ENCODE peak calls at places on chromosome X, in nine cellular contexts. O is ascending aorta, E is fibroblast of lung, F is lower leg skin, Y is Panc1, K is AG04449, G is tibial artery, A is breast epithelium, D is AG04450. W is an unnamed sample.

GRCh38 chrX:133840415-133840814 is 145.0 kb downstream of the GPC3 start:
- DNase-seq in F (no peak), Y (no peak), A (no peak), E (no peak), K (no peak), G (no peak), O (no peak), D (no peak), W (no peak)

GRCh38 chrX:15815779-15816452 is 25.6 kb downstream of the ZRSR2 start:
- DNase-seq in O (no peak), G (no peak), K (no peak), E (no peak), F (no peak), D (no peak), Y (no peak), A (no peak), W (peak; percentile 21)

GRCh38 chrX:20479896-20480295 is 213.2 kb upstream of the RPS6KA3 start:
- DNase-seq in K (no peak), F (no peak), Y (no peak), G (no peak), D (no peak), A (no peak), O (no peak), E (no peak), W (no peak)

GRCh38 chrX:123629502-123629901 is 103.3 kb downstream of the THOC2 start:
- DNase-seq in A (no peak), Y (no peak), G (no peak), K (no peak), O (no peak), F (no peak), E (no peak), D (no peak), W (no peak)

GRCh38 chrX:28697732-28698131 is 110.5 kb downstream of the IL1RAPL1 start:
- DNase-seq in F (no peak), D (no peak), K (no peak), G (no peak), A (no peak), O (no peak), Y (no peak), E (no peak), W (no peak)

GRCh38 chrX:72393836-72394517 is 88.3 kb upstream of the CITED1 start:
- DNase-seq in F (no peak), D (no peak), G (no peak), Y (no peak), E (peak; percentile 69), A (no peak), K (no peak), O (no peak), W (no peak)

GRCh38 chrX:116031331-116031730 is 139.2 kb upstream of the AGTR2 start:
- DNase-seq in K (no peak), D (no peak), A (no peak), E (no peak), F (no peak), O (no peak), Y (no peak), G (no peak), W (no peak)

GRCh38 chrX:65476564-65476963 is 58.0 kb downstream of the LAS1L start:
- DNase-seq in K (no peak), E (no peak), G (no peak), O (no peak), F (no peak), A (no peak), Y (no peak), D (no peak), W (no peak)

GRCh38 chrX:133005038-133005437 is 46.6 kb upstream of the HS6ST2 start:
- DNase-seq in F (no peak), E (peak; percentile 6), Y (peak; percentile 2), O (no peak), D (no peak), G (no peak), A (no peak), K (no peak), W (no peak)

GRCh38 chrX:71367396-71367795 is 1.2 kb downstream of the TAF1 start:
- DNase-seq in G (no peak), E (peak; percentile 7), O (no peak), Y (no peak), A (no peak), K (no peak), D (no peak), F (peak; percentile 68), W (no peak)

GRCh38 chrX:24117288-24117687 is 32.2 kb upstream of the ZFX start:
- DNase-seq in Y (no peak), A (no peak), K (no peak), D (peak; percentile 42), F (no peak), G (no peak), E (peak; percentile 72), O (no peak), W (no peak)

GRCh38 chrX:131812847-131813825 is 210.0 kb upstream of the STK26 start:
- DNase-seq in F (peak; percentile 93), E (peak; percentile 62), D (no peak), O (peak; percentile 88), A (peak; percentile 87), Y (no peak), G (no peak), K (no peak), W (peak; percentile 30)

GRCh38 chrX:71545364-71545763 is 12.5 kb downstream of the OGT start:
- DNase-seq in G (no peak), K (no peak), D (no peak), A (no peak), O (no peak), Y (no peak), F (no peak), E (no peak), W (no peak)

GRCh38 chrX:150088766-150089518 is 150.7 kb upstream of the EOLA2 start:
- DNase-seq in A (no peak), E (no peak), F (no peak), D (no peak), G (no peak), Y (no peak), K (no peak), O (no peak), W (no peak)

GRCh38 chrX:63503541-63503940 is 152.4 kb upstream of the SPIN4 start:
- DNase-seq in D (no peak), O (no peak), G (no peak), K (no peak), E (peak; percentile 62), Y (no peak), F (no peak), A (no peak), W (no peak)

DNA sequence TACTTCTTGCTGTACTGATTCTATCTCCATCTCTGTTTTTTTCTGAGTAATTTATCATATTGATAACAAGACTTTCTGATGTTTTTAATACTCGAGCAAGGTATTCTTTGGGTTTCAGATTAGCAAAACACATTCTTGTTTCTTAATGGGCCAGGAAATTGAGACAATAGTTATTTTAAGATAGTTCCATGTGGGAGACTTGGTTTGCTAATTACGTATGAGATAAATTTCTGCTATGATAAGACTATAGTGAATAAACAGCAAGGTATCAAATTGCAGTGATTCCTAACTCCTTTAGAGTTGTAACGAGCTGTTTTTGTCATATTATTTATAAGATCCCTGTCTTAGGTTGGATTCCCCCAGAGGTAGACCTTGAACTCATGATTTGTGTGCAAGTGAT is 38.3 kb downstream of the SYTL5 start:
- DNase-seq in K (no peak), F (no peak), A (no peak), Y (no peak), D (no peak), E (peak; percentile 50), G (no peak), O (no peak), W (no peak)
- H3K4me3 ChIP-seq in K (no peak overlapping the region), F (no peak overlapping the region), A (no peak overlapping the region), Y (no peak overlapping the region), D (no peak overlapping the region), E (no peak overlapping the region), G (no peak overlapping the region), O (no peak overlapping the region), W (no peak overlapping the region)

DNA sequence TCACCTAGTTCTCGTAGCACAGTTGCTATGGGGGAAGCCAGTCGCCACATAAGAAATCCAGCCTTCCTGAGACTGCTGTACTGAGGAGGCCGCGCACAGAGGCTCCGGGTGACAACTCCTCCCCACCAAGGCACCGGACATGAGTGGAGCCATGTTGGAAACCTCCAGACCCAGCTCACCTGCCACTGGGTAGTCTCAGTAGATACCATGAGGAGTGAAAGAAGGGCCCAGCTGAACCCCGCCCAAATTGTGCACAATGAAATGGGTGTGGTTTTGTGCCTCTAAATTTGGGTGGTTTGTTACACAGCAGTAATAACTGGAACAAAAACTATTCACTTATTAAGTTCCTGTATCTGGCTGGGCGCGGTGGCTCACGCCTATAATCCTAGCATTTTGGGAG is 198.7 kb downstream of the BCOR start:
- DNase-seq in A (no peak), Y (no peak), G (no peak), D (no peak), O (no peak), F (no peak), E (no peak), K (no peak), W (no peak)
- TF ChIP-seq CTCF in A (no peak), Y (no peak), G (no peak), D (no peak), O (no peak), F (no peak), E (no peak), K (no peak), W (no peak)

DNA sequence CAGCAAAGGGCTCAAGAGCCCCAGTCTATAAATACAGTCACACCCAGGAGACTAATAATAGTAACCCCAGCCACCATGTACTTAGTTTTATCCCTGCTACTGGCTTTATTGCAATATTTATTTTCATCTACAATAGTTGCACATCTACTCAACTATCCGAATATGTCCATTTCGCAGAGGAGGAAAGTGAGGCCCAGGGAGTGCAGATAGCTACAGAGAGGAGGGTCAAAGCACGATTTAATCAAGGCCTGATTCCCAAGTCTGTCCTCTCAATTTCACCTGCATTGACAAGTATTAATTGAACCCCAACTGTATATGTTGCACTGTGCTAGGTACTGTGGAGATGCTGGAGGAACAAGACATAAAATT is 4.0 kb upstream of the PLP2 start:
- DNase-seq in F (no peak), Y (no peak), K (no peak), O (no peak), E (no peak), D (no peak), G (no peak), A (no peak), W (no peak)
- H3K4me3 ChIP-seq in F (no peak overlapping the region), Y (peak overlapping the region; percentile 38), K (no peak overlapping the region), O (peak overlapping the region; percentile 58), E (peak overlapping the region; percentile 49), D (peak overlapping the region; percentile 35), G (peak overlapping the region; percentile 58), A (peak overlapping the region; percentile 35), W (no peak overlapping the region)

GRCh38 chrX:106615041-106615440 is 3.3 kb downstream of the RADX start:
- DNase-seq in D (no peak), F (no peak), Y (no peak), E (peak; percentile 17), G (no peak), A (no peak), O (no peak), K (no peak), W (no peak)

GRCh38 chrX:106621836-106622235 is 10.1 kb downstream of the RADX start:
- DNase-seq in G (no peak), D (no peak), O (no peak), F (no peak), A (no peak), K (no peak), E (no peak), Y (no peak), W (no peak)

DNA sequence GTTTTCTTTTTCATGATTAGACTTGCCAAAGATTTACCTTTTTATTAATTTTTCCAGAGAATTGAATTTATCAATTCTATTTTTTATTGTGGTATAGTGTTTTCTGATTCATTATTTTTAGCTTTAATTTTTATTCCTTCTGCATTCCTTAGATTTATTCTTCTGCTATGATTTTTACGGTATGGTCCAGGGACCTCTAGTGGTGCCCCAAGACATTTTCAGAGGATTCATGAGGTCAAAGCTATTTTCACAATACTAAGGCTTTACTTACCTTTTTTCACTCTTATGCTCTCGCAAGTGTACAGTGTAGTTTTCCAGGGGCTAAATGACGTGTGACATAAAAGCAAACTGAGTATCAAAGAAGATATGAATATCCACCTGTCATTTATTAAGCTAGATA is 8.0 kb downstream of the RADX start:
- DNase-seq in K (no peak), D (no peak), A (no peak), E (peak; percentile 4), Y (no peak), O (no peak), G (no peak), F (no peak), W (no peak)
- TF ChIP-seq CTCF in K (no peak), D (peak; percentile 45), A (peak; percentile 8), E (peak; percentile 58), Y (peak; percentile 67), O (peak; percentile 13), G (no peak), F (no peak), W (peak; percentile 29)